ENCODE peak calls at places on chromosomes 4 and X, in nine cellular contexts. Y is H1, J is fibroblast of lung, R is endodermal cell, U is mesenchymal stem cell, L is neural progenitor cell, X is MM.1S, O is HCT116, H is mesendoderm. F is an unnamed sample.

GRCh38 chr4:156656911-156657310 is 314.7 kb downstream of the PDGFC start:
- DNase-seq in Y (no peak), J (no peak), R (no peak), U (no peak), L (no peak), X (no peak), O (no peak), H (no peak), F (no peak)

GRCh38 chrX:39967348-39967747 is 130.4 kb downstream of the BCOR start:
- DNase-seq in Y (no peak), J (no peak), R (no peak), U (no peak), L (no peak), X (no peak), O (no peak), H (peak), F (peak)

GRCh38 chr4:144579411-144580020 is 66.4 kb upstream of the HHIP start:
- DNase-seq in Y (no peak), J (peak), R (no peak), U (no peak), L (no peak), X (no peak), O (no peak), H (no peak), F (peak)

GRCh38 chr4:1113311-1114009 is at the start of gene RNF212:
- DNase-seq in Y (no peak), J (peak), R (peak), U (no peak), L (peak), X (no peak), O (no peak), H (peak), F (no peak)

GRCh38 chr4:72893354-72894066 is 176.0 kb downstream of the COX18 start:
- DNase-seq in Y (no peak), J (no peak), R (no peak), U (no peak), L (no peak), X (no peak), O (no peak), H (no peak), F (no peak)

GRCh38 chr4:69497081-69497480 is 1.4 kb upstream of the UGT2B4 start:
- DNase-seq in Y (no peak), J (peak), R (no peak), U (peak), L (no peak), X (peak), O (no peak), H (peak), F (peak)

GRCh38 chr4:119139822-119140252 is 4.2 kb downstream of the MYOZ2 start:
- DNase-seq in Y (no peak), J (no peak), R (no peak), U (no peak), L (no peak), X (peak), O (no peak), H (no peak), F (no peak)

GRCh38 chr4:165096776-165097175 is 15.9 kb downstream of the TMEM192 start:
- DNase-seq in Y (no peak), J (peak), R (no peak), U (peak), L (peak), X (peak), O (no peak), H (peak), F (peak)

GRCh38 chrX:115029869-115030564 is 12.6 kb upstream of the IL13RA2 start:
- DNase-seq in Y (no peak), J (peak), R (no peak), U (no peak), L (no peak), X (no peak), O (no peak), H (no peak), F (no peak)

GRCh38 chr4:8594097-8595038 is 1.8 kb downstream of the CPZ start:
- DNase-seq in Y (no peak), J (peak), R (peak), U (peak), L (peak), X (peak), O (peak), H (peak), F (peak)

GRCh38 chr4:78056265-78057129 is 626 bp upstream of the FRAS1 start:
- DNase-seq in Y (no peak), J (peak), R (peak), U (peak), L (peak), X (no peak), O (peak), H (peak), F (peak)

GRCh38 chrX:119916310-119916709 is 20.6 kb downstream of the AKAP14 start:
- DNase-seq in Y (no peak), J (no peak), R (no peak), U (no peak), L (no peak), X (no peak), O (no peak), H (no peak), F (no peak)

GRCh38 chrX:154376768-154377167 is 2.3 kb upstream of the EMD start:
- DNase-seq in Y (no peak), J (no peak), R (no peak), U (no peak), L (no peak), X (no peak), O (no peak), H (no peak), F (no peak)

GRCh38 chr4:136864580-136865185 is 667.6 kb downstream of the PCDH18 start:
- DNase-seq in Y (no peak), J (peak), R (peak), U (peak), L (peak), X (peak), O (peak), H (peak), F (peak)

GRCh38 chr4:138650917-138651564 is 364.5 kb upstream of the NOCT start:
- DNase-seq in Y (no peak), J (peak), R (no peak), U (peak), L (no peak), X (no peak), O (no peak), H (peak), F (peak)

GRCh38 chr4:103996059-103996458 is 276.3 kb upstream of the TACR3 start:
- DNase-seq in Y (no peak), J (peak), R (peak), U (peak), L (peak), X (no peak), O (peak), H (peak), F (peak)

GRCh38 chrX:153598541-153599191 is at the start of gene CCNQ:
- DNase-seq in Y (no peak), J (peak), R (peak), U (peak), L (peak), X (peak), O (no peak), H (peak), F (peak)

GRCh38 chr4:71411976-71412375 is 73.2 kb downstream of the SLC4A4 start:
- DNase-seq in Y (no peak), J (peak), R (no peak), U (no peak), L (no peak), X (no peak), O (no peak), H (no peak), F (no peak)

GRCh38 chrX:115191490-115192243 is 2.5 kb downstream of the RBMXL3 start:
- DNase-seq in Y (no peak), J (no peak), R (no peak), U (no peak), L (no peak), X (no peak), O (no peak), H (no peak), F (no peak)

GRCh38 chr4:1285790-1286553 is 3.7 kb upstream of the MAEA start:
- DNase-seq in Y (no peak), J (no peak), R (peak), U (peak), L (peak), X (peak), O (no peak), H (peak), F (peak)

GRCh38 chr4:6177587-6178197 is 22.7 kb downstream of the JAKMIP1 start:
- DNase-seq in Y (no peak), J (no peak), R (peak), U (no peak), L (no peak), X (no peak), O (no peak), H (peak), F (no peak)

DNA sequence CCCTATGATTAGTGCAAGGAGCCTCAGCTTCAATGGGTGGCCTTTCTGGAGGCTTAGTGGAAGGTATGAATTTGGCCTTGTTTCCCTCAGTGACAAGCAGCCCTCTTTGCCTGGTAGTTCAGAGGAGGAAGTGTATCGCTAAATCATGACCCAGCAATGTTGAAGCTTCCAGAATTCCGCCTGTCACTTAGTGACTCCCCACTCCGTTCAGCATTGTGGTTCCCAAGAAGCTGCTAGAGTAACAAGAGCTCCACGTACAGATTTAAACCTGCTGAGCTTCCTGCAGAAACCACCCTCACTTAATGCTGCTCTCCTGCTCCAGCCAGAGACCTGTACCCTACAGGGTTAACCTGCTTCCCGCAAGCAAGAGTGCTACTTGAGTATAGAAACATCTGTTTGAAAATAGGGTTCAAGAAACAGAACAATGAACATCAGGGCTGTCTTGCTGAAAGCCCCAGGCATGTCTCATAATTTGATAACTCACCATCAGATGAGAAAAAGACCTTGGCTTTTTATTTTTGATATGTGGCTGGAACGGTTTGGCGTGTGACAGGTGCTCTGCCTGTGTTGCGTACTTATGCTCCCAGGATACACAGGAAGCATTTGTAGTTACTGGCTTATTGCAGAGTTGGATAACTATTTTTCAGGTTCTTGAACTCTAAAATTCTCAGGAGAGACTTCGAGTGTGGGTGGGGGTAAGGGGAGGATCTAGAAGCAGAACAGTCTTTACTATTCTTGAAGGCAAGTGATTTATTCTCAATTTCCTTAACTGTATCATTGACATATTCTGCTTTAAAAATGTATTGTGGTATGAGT is 105.3 kb downstream of the UCHL1 start:
- DNase-seq in Y (no peak), J (no peak), R (no peak), U (peak), L (peak), X (no peak), O (no peak), H (peak), F (peak)
- H3K9ac ChIP-seq in Y (no peak), J (no peak), R (no peak), U (peak), L (no peak), X (no peak), O (no peak), H (no peak), F (peak)

GRCh38 chrX:135421932-135422809 is at the start of gene SMIM10L2A:
- DNase-seq in Y (no peak), J (no peak), R (peak), U (no peak), L (no peak), X (no peak), O (no peak), H (peak), F (no peak)
- H3K9ac ChIP-seq in Y (no peak), J (no peak), R (no peak), U (no peak), L (no peak), X (no peak), O (no peak), H (no peak), F (no peak)

GRCh38 chrX:123217077-123217476 is 33.0 kb downstream of the GRIA3 start:
- DNase-seq in Y (no peak), J (peak), R (no peak), U (peak), L (no peak), X (no peak), O (no peak), H (no peak), F (no peak)
- H3K9ac ChIP-seq in Y (no peak), J (no peak), R (no peak), U (peak), L (no peak), X (no peak), O (no peak), H (no peak), F (no peak)

DNA sequence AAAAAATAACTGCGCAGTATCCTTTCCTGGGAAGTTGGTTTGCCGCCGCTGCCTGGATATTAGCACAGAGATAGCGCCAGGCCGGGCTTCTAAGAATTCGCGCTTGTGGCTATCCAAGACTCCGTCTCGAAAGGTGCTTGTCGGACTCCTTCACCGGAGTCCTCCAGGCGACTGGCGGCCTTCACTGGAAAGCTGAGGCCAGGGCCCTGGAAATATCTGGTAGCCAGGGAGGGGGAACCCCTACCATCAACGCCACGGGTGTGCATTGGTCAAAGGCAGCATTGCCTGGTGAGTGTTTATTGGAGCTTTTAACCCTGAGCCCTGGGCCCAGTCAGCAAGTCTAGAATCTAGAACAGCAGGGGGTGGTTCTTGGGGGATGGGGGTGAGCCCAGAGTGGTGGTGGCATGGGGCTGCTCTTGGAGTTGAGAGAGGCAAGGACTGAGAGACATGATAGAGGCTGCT is 567 bp upstream of the PIM2 start:
- DNase-seq in Y (no peak), J (no peak), R (peak), U (no peak), L (no peak), X (peak), O (no peak), H (peak), F (no peak)
- H3K9ac ChIP-seq in Y (peak), J (peak), R (peak), U (peak), L (no peak), X (peak), O (no peak), H (peak), F (peak)

GRCh38 chr4:45638641-45639040 is 485.2 kb downstream of the GABRG1 start:
- DNase-seq in Y (no peak), J (no peak), R (no peak), U (no peak), L (peak), X (no peak), O (no peak), H (peak), F (no peak)

GRCh38 chr4:45640281-45640680 is 483.6 kb downstream of the GABRG1 start:
- DNase-seq in Y (no peak), J (no peak), R (no peak), U (no peak), L (no peak), X (no peak), O (no peak), H (no peak), F (no peak)

GRCh38 chr4:45636175-45636574 is 487.7 kb downstream of the GABRG1 start:
- DNase-seq in Y (no peak), J (no peak), R (no peak), U (no peak), L (no peak), X (no peak), O (no peak), H (no peak), F (no peak)
- H3K9ac ChIP-seq in Y (no peak), J (no peak), R (no peak), U (no peak), L (no peak), X (no peak), O (no peak), H (no peak), F (no peak)

DNA sequence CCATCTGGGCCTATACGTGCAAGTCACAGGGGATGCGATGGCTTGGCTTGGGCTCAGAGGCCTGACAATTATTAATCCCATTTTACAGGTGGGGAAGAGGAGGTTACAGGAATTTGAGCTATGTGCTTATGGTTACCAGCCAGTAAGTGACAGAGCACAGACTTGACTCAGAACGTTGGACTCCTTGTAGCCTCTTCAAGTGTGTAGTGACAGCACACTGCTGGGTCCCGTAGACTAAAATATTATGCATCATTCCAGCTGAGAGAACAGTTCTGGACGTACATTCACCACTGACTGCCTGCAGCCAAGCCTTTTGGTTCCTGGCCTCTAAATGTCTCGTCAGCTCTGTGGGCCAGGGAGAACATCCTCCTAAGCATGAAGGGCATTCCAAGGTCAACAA is 314.5 kb downstream of the GPAT3 start:
- DNase-seq in Y (no peak), J (peak), R (peak), U (no peak), L (no peak), X (no peak), O (no peak), H (peak), F (peak)
- H3K9ac ChIP-seq in Y (no peak), J (no peak), R (no peak), U (no peak), L (no peak), X (no peak), O (no peak), H (no peak), F (no peak)